ENCODE peak calls at places on chromosome 15, in ten cellular contexts. E is HCT116, X is GM12878, I is HepG2, V is stomach, P is prostate gland, Q is breast epithelium, Y is transverse colon, K is endothelial cell of umbilical vein, W is suprapubic skin. D is an unnamed sample.

GRCh38 chr15:33506781-33507180 is 196.0 kb downstream of the RYR3 start:
- DNase-seq in P (no peak), Y (no peak), W (no peak), K (no peak), Q (no peak), X (no peak), V (no peak), E (no peak), I (no peak), D (no peak)

GRCh38 chr15:79378394-79379158 is 53.6 kb upstream of the MINAR1 start:
- DNase-seq in Q (no peak), I (no peak), W (no peak), E (no peak), V (no peak), X (no peak), Y (no peak), P (no peak), K (peak), D (no peak)

GRCh38 chr15:66293419-66294156 is at the start of gene DIS3L:
- DNase-seq in X (peak), Y (peak), I (peak), V (peak), P (peak), Q (no peak), E (no peak), W (peak), K (peak), D (no peak)

GRCh38 chr15:47505712-47506542 is 211.4 kb upstream of the SEMA6D start:
- DNase-seq in X (no peak), E (no peak), Y (no peak), K (peak), Q (peak), I (no peak), W (no peak), P (no peak), V (no peak), D (no peak)

GRCh38 chr15:61819386-61819785 is 240.9 kb downstream of the VPS13C start:
- DNase-seq in Y (no peak), I (no peak), Q (no peak), X (no peak), E (no peak), K (no peak), P (no peak), V (no peak), W (no peak), D (no peak)

GRCh38 chr15:46177219-46177618 is 542.4 kb downstream of the SQOR start:
- DNase-seq in E (no peak), I (no peak), P (no peak), X (no peak), K (no peak), V (no peak), W (no peak), Q (no peak), Y (no peak), D (no peak)

GRCh38 chr15:94174399-94174802 is 57.0 kb upstream of the MCTP2 start:
- DNase-seq in W (no peak), X (peak), I (no peak), P (no peak), Y (no peak), K (no peak), Q (no peak), E (no peak), V (no peak), D (no peak)

GRCh38 chr15:101198820-101199219 is 53.0 kb downstream of the CHSY1 start:
- DNase-seq in Y (no peak), W (no peak), E (no peak), V (no peak), Q (no peak), P (no peak), K (no peak), X (no peak), I (no peak), D (no peak)

GRCh38 chr15:96551722-96552121 is 221.2 kb downstream of the NR2F2 start:
- DNase-seq in V (no peak), X (no peak), K (no peak), P (no peak), Q (no peak), I (no peak), Y (no peak), E (no peak), W (no peak), D (no peak)

GRCh38 chr15:99442268-99442897 is 123.4 kb upstream of the MEF2A start:
- DNase-seq in K (peak), X (no peak), P (peak), Y (peak), E (peak), W (peak), I (no peak), V (peak), Q (peak), D (peak)

GRCh38 chr15:64455951-64456350 is 4.4 kb upstream of the ZNF609 start:
- DNase-seq in W (no peak), X (no peak), K (peak), V (no peak), P (no peak), E (no peak), I (no peak), Q (no peak), Y (peak), D (no peak)

GRCh38 chr15:65343374-65343981 is 34.3 kb downstream of the IGDCC3 start:
- DNase-seq in X (no peak), E (no peak), W (no peak), Q (no peak), P (no peak), I (no peak), Y (peak), K (no peak), V (no peak), D (no peak)

GRCh38 chr15:39624806-39625205 is 43.9 kb downstream of the THBS1 start:
- DNase-seq in E (no peak), V (peak), X (peak), Y (peak), P (no peak), Q (peak), I (peak), K (peak), W (no peak), D (peak)

GRCh38 chr15:90705212-90705611 is 11.9 kb upstream of the BLM start:
- DNase-seq in I (no peak), P (no peak), K (no peak), V (no peak), X (no peak), E (no peak), Y (no peak), W (no peak), Q (no peak), D (no peak)

GRCh38 chr15:39851505-39852082 is 68.5 kb downstream of the GPR176 start:
- DNase-seq in X (no peak), V (no peak), K (peak), E (no peak), P (no peak), Y (no peak), Q (no peak), W (no peak), I (no peak), D (no peak)

GRCh38 chr15:82647045-82647834 is at the start of gene CPEB1:
- DNase-seq in W (peak), Q (no peak), K (no peak), X (no peak), P (no peak), I (no peak), V (no peak), Y (peak), E (no peak), D (no peak)

GRCh38 chr15:29568840-29569532 is 253.3 kb downstream of the TJP1 start:
- DNase-seq in I (peak), W (no peak), X (no peak), P (peak), E (peak), Y (peak), K (no peak), Q (no peak), V (no peak), D (no peak)

GRCh38 chr15:75785771-75786563 is 57.3 kb upstream of the UBE2Q2 start:
- DNase-seq in X (no peak), Q (no peak), K (peak), E (no peak), Y (no peak), W (no peak), V (no peak), I (peak), P (no peak), D (no peak)

GRCh38 chr15:88091444-88092016 is 165.0 kb downstream of the NTRK3 start:
- DNase-seq in Q (no peak), I (no peak), V (no peak), Y (no peak), W (no peak), P (no peak), X (no peak), E (no peak), K (no peak), D (no peak)

GRCh38 chr15:39363761-39364586 is 216.9 kb upstream of the THBS1 start:
- DNase-seq in Y (no peak), K (peak), I (peak), Q (no peak), V (no peak), P (no peak), E (no peak), W (no peak), X (no peak), D (no peak)

GRCh38 chr15:70741107-70741511 is 22.2 kb downstream of the UACA start:
- DNase-seq in K (peak), P (peak), E (peak), V (peak), Y (peak), W (peak), I (peak), Q (peak), X (no peak), D (no peak)

GRCh38 chr15:100780208-100780800 is 99.3 kb upstream of the ALDH1A3 start:
- DNase-seq in Q (no peak), X (no peak), Y (no peak), V (no peak), P (peak), E (no peak), I (no peak), W (no peak), K (no peak), D (no peak)

GRCh38 chr15:72161351-72162132 is 36.0 kb downstream of the GRAMD2A start:
- DNase-seq in Y (no peak), E (no peak), Q (no peak), I (no peak), V (peak), K (no peak), X (no peak), P (no peak), W (no peak), D (no peak)

GRCh38 chr15:101043911-101044624 is 124.9 kb downstream of the LRRK1 start:
- DNase-seq in I (no peak), X (no peak), K (no peak), Q (no peak), W (peak), Y (peak), V (peak), P (no peak), E (no peak), D (no peak)

GRCh38 chr15:74392402-74392876 is 25.0 kb upstream of the CYP11A1 start:
- DNase-seq in Y (no peak), K (no peak), I (no peak), E (no peak), W (no peak), X (no peak), V (no peak), P (no peak), Q (no peak), D (no peak)

GRCh38 chr15:63474810-63475316 is 29.5 kb upstream of the USP3 start:
- DNase-seq in X (peak), Y (peak), E (no peak), I (peak), V (peak), K (no peak), Q (no peak), W (no peak), P (peak), D (no peak)

GRCh38 chr15:86773766-86774165 is 694.1 kb downstream of the AGBL1 start:
- DNase-seq in W (no peak), K (no peak), I (no peak), V (no peak), E (no peak), P (no peak), Y (no peak), Q (no peak), X (no peak), D (no peak)

GRCh38 chr15:43208052-43209002 is 12.5 kb downstream of the EPB42 start:
- DNase-seq in V (no peak), K (no peak), Q (no peak), E (no peak), X (no peak), I (no peak), P (no peak), W (no peak), Y (no peak), D (no peak)

GRCh38 chr15:63763476-63764123 is 70.1 kb downstream of the HERC1 start:
- DNase-seq in E (no peak), Q (no peak), I (no peak), P (no peak), Y (no peak), K (no peak), W (no peak), V (no peak), X (peak), D (no peak)

GRCh38 chr15:88618686-88619085 is 2.5 kb upstream of the AEN start:
- DNase-seq in X (no peak), I (no peak), Q (no peak), P (no peak), W (no peak), K (no peak), E (no peak), V (no peak), Y (no peak), D (no peak)

GRCh38 chr15:27249046-27249722 is 278.2 kb downstream of the GABRG3 start:
- DNase-seq in Q (no peak), E (no peak), X (no peak), P (no peak), V (no peak), W (no peak), Y (no peak), K (no peak), I (no peak), D (no peak)

GRCh38 chr15:48493084-48493762 is 152.3 kb downstream of the FBN1 start:
- DNase-seq in Q (no peak), E (no peak), I (no peak), Y (no peak), W (no peak), K (peak), X (no peak), P (no peak), V (no peak), D (no peak)

GRCh38 chr15:85477730-85478129 is 97.3 kb downstream of the AKAP13 start:
- DNase-seq in Q (no peak), P (no peak), Y (no peak), V (no peak), E (no peak), K (peak), X (no peak), I (no peak), W (no peak), D (no peak)

GRCh38 chr15:71223516-71223915 is 108.2 kb downstream of the THSD4 start:
- DNase-seq in W (no peak), X (no peak), K (no peak), P (no peak), I (no peak), Y (no peak), V (no peak), Q (no peak), E (no peak), D (no peak)

GRCh38 chr15:52615302-52615701 is 46.5 kb upstream of the ARPP19 start:
- DNase-seq in Y (no peak), I (peak), Q (no peak), W (no peak), E (no peak), K (no peak), V (no peak), X (no peak), P (no peak), D (no peak)

GRCh38 chr15:100842756-100843730 is 36.6 kb upstream of the ALDH1A3 start:
- DNase-seq in P (no peak), K (no peak), X (no peak), Q (no peak), Y (no peak), V (no peak), E (no peak), I (no peak), W (no peak), D (no peak)

GRCh38 chr15:92158426-92158825 is 235.3 kb upstream of the ST8SIA2 start:
- DNase-seq in Y (no peak), K (no peak), V (peak), X (peak), Q (no peak), E (peak), I (no peak), W (no peak), P (no peak), D (peak)

GRCh38 chr15:101501703-101502373 is 12.3 kb upstream of the PCSK6 start:
- DNase-seq in V (peak), Q (peak), K (peak), X (no peak), W (peak), Y (no peak), E (peak), I (peak), P (no peak), D (no peak)

GRCh38 chr15:39888243-39888642 is 31.8 kb downstream of the GPR176 start:
- DNase-seq in Y (no peak), E (no peak), X (no peak), W (no peak), P (no peak), K (no peak), V (no peak), Q (no peak), I (no peak), D (no peak)

GRCh38 chr15:67296188-67296587 is 41.6 kb downstream of the IQCH start:
- DNase-seq in X (no peak), Y (no peak), E (no peak), Q (no peak), I (peak), P (no peak), K (no peak), V (no peak), W (no peak), D (no peak)
- TF ChIP-seq POLR2AphosphoS5 in X (no peak), Y (no peak), E (no peak), Q (no peak), I (no peak), P (no peak), K (no peak), V (no peak), W (no peak), D (no peak)

GRCh38 chr15:58694641-58695398 is 54.7 kb downstream of the ADAM10 start:
- DNase-seq in W (no peak), E (no peak), V (no peak), Q (no peak), P (no peak), X (no peak), K (no peak), I (no peak), Y (no peak), D (no peak)
- H3K27ac ChIP-seq in W (peak), E (no peak), V (no peak), Q (no peak), P (no peak), X (no peak), K (no peak), I (no peak), Y (no peak), D (no peak)

GRCh38 chr15:41980654-41981323 is 8.4 kb upstream of the EHD4 start:
- DNase-seq in P (no peak), K (peak), Q (no peak), E (no peak), W (peak), I (no peak), Y (peak), V (peak), X (no peak), D (no peak)

GRCh38 chr15:41981373-41982132 is 9.2 kb upstream of the EHD4 start:
- DNase-seq in Y (no peak), V (peak), Q (no peak), I (no peak), X (no peak), E (no peak), W (peak), K (no peak), P (no peak), D (no peak)

GRCh38 chr15:41978534-41978933 is 6.2 kb upstream of the EHD4 start:
- DNase-seq in V (peak), X (no peak), K (no peak), W (peak), I (no peak), E (no peak), Y (no peak), Q (no peak), P (no peak), D (no peak)

GRCh38 chr15:41977757-41978369 is 5.5 kb upstream of the EHD4 start:
- DNase-seq in W (no peak), K (no peak), X (no peak), P (no peak), Q (no peak), V (no peak), I (no peak), Y (no peak), E (no peak), D (no peak)

DNA sequence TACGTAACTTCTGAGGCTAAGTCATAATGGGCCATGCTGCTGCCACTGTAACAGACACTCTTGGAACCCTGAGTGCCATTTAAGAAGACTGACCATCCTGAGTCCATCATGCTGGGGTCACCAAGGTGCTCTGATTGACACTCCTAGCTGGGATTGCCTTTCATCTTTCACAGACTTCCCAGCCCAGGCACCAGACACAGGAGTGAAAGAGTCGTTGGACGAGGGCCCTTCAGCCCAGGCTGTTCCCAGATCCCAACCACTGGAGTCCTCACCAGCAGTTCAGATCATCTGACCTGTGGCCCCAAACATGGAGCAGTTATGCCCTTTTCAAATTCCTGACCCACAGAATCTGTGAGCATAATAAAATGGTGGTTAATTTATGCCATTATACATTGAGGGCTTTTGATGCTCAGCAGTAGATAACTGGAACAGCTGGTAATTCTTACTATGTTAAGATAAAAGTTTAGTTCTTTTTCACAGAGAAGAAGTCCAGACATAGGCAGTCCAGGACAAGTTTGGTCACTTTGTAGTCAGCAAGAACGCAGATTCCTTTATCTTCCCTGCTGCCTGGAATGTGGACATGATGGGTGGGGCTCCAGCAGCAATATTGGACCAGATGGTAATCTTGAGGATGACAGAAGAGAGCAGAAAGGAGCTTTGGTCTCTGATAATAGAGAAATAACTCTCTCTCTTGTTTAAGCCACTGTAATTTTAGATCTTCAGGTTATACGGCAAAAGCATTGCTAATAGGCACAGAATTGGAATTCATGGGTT is 7.3 kb upstream of the EHD4 start:
- DNase-seq in I (no peak), E (no peak), Y (peak), W (peak), Q (no peak), V (peak), K (no peak), P (no peak), X (no peak), D (no peak)
- TF ChIP-seq CTCF in I (no peak), E (no peak), Y (no peak), W (no peak), Q (no peak), V (no peak), K (no peak), P (no peak), X (no peak), D (no peak)

GRCh38 chr15:23073890-23074631 is 34.7 kb upstream of the TUBGCP5 start:
- DNase-seq in E (no peak), I (no peak), X (no peak), W (no peak), K (no peak), Y (peak), P (peak), V (no peak), Q (peak), D (no peak)

GRCh38 chr15:23069496-23070166 is 30.3 kb upstream of the TUBGCP5 start:
- DNase-seq in X (no peak), K (no peak), E (peak), Y (no peak), P (no peak), W (no peak), I (no peak), V (no peak), Q (no peak), D (no peak)

GRCh38 chr15:23072633-23073032 is 33.3 kb upstream of the TUBGCP5 start:
- DNase-seq in K (no peak), Q (no peak), W (no peak), P (no peak), E (no peak), Y (no peak), I (peak), V (no peak), X (no peak), D (no peak)

GRCh38 chr15:23075927-23076326 is 36.6 kb upstream of the TUBGCP5 start:
- DNase-seq in V (no peak), X (no peak), Y (no peak), E (no peak), K (no peak), Q (no peak), I (no peak), W (no peak), P (no peak), D (no peak)

DNA sequence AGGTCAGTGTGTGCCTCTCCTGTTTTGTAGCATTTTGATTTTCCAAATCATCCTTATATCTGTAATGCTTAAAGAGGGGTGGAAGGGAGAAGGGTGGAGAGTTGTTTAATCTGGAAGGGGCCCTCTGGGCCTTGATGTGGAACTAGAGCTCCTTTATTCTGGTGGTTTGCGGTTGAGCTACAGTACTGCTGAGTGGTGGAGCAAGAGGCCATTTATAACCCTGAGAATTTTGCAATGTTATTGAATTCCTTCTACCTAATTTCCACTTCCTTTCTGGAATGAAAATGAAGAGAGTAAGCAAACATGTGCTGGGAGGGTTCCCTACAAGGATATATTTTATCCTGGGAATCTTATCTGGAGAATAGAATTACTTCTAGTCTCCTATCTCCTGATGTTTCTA is 35.3 kb upstream of the TUBGCP5 start:
- DNase-seq in X (no peak), V (no peak), P (no peak), E (no peak), Q (no peak), Y (no peak), K (no peak), W (no peak), I (no peak), D (no peak)
- TF ChIP-seq POLR2AphosphoS5 in X (no peak), V (no peak), P (no peak), E (no peak), Q (no peak), Y (no peak), K (no peak), W (no peak), I (no peak), D (no peak)

D was measured in Panc1.